ENCODE peak calls at places on chromosomes 5 and 9, in six cellular contexts. J, S, C, X, G and A are unnamed samples.

GRCh38 chr5:92002875-92003274 is 619.8 kb upstream of the ARRDC3 start:
- DNase-seq in J (no peak), S (no peak), C (no peak), X (no peak), G (no peak), A (no peak)

GRCh38 chr9:73183917-73184861 is 32.5 kb downstream of the ANXA1 start:
- DNase-seq in J (no peak), S (no peak), C (no peak), X (no peak), G (no peak), A (peak)

GRCh38 chr9:88651682-88652633 is 117.0 kb downstream of the NXNL2 start:
- DNase-seq in J (peak), S (no peak), C (no peak), X (no peak), G (peak), A (no peak)

GRCh38 chr5:149128023-149128875 is 13.0 kb upstream of the ABLIM3 start:
- DNase-seq in J (no peak), S (no peak), C (no peak), X (no peak), G (no peak), A (peak)

GRCh38 chr5:150779397-150780179 is 1.0 kb downstream of the SMIM3 start:
- DNase-seq in J (no peak), S (no peak), C (no peak), X (no peak), G (no peak), A (no peak)

GRCh38 chr5:31197183-31197582 is 3.7 kb downstream of the CDH6 start:
- DNase-seq in J (no peak), S (no peak), C (no peak), X (no peak), G (no peak), A (no peak)

GRCh38 chr9:137382444-137382727 is 40.6 kb downstream of the EXD3 start:
- DNase-seq in J (no peak), S (no peak), C (no peak), X (no peak), G (no peak), A (no peak)

GRCh38 chr5:55303238-55303690 is 4.2 kb downstream of the DHX29 start:
- DNase-seq in J (peak), S (no peak), C (no peak), X (no peak), G (no peak), A (no peak)

GRCh38 chr9:114247491-114247890 is 75.4 kb upstream of the ORM1 start:
- DNase-seq in J (no peak), S (no peak), C (no peak), X (no peak), G (no peak), A (no peak)

GRCh38 chr9:90069107-90069506 is 464.3 kb downstream of the GADD45G start:
- DNase-seq in J (no peak), S (no peak), C (no peak), X (no peak), G (no peak), A (no peak)

GRCh38 chr5:121366515-121366914 is 485.2 kb upstream of the FTMT start:
- DNase-seq in J (no peak), S (no peak), C (no peak), X (no peak), G (no peak), A (no peak)

GRCh38 chr9:76810377-76810957 is 46.2 kb downstream of the PCA3 start:
- DNase-seq in J (peak), S (peak), C (no peak), X (no peak), G (peak), A (peak)

GRCh38 chr5:68215888-68216736 is 556 bp downstream of the PIK3R1 start:
- DNase-seq in J (peak), S (no peak), C (peak), X (peak), G (no peak), A (peak)

GRCh38 chr5:42888771-42889170 is 77.1 kb upstream of the SELENOP start:
- DNase-seq in J (no peak), S (no peak), C (no peak), X (no peak), G (no peak), A (no peak)

GRCh38 chr5:42886612-42887011 is 74.9 kb upstream of the SELENOP start:
- DNase-seq in J (no peak), S (no peak), C (no peak), X (no peak), G (no peak), A (no peak)

GRCh38 chr5:42889311-42889933 is 77.7 kb upstream of the SELENOP start:
- DNase-seq in J (peak), S (peak), C (no peak), X (peak), G (peak), A (peak)

GRCh38 chr5:42887094-42887493 is 75.4 kb upstream of the SELENOP start:
- DNase-seq in J (peak), S (no peak), C (no peak), X (no peak), G (no peak), A (no peak)

GRCh38 chr5:42887575-42887974 is 75.9 kb upstream of the SELENOP start:
- DNase-seq in J (no peak), S (no peak), C (no peak), X (no peak), G (no peak), A (no peak)
- TF ChIP-seq CTCF in J (no peak), S (no peak), C (no peak), X (no peak), G (no peak), A (no peak)

GRCh38 chr5:127028822-127029457 is 1.4 kb downstream of the MARCHF3 start:
- DNase-seq in J (peak), S (no peak), C (no peak), X (no peak), G (no peak), A (no peak)

GRCh38 chr5:127031863-127032232 is 1.5 kb upstream of the MARCHF3 start:
- DNase-seq in J (no peak), S (no peak), C (no peak), X (no peak), G (no peak), A (no peak)

GRCh38 chr5:127029513-127030258 is 672 bp downstream of the MARCHF3 start:
- DNase-seq in J (peak), S (peak), C (peak), X (no peak), G (peak), A (peak)

GRCh38 chr5:127031147-127031862 is 947 bp upstream of the MARCHF3 start:
- DNase-seq in J (no peak), S (no peak), C (peak), X (no peak), G (no peak), A (peak)

GRCh38 chr5:127030259-127031146 is at the start of gene MARCHF3:
- DNase-seq in J (peak), S (peak), C (peak), X (peak), G (peak), A (peak)
- TF ChIP-seq CTCF in J (peak), S (peak), C (no peak), X (peak), G (no peak), A (peak)

DNA sequence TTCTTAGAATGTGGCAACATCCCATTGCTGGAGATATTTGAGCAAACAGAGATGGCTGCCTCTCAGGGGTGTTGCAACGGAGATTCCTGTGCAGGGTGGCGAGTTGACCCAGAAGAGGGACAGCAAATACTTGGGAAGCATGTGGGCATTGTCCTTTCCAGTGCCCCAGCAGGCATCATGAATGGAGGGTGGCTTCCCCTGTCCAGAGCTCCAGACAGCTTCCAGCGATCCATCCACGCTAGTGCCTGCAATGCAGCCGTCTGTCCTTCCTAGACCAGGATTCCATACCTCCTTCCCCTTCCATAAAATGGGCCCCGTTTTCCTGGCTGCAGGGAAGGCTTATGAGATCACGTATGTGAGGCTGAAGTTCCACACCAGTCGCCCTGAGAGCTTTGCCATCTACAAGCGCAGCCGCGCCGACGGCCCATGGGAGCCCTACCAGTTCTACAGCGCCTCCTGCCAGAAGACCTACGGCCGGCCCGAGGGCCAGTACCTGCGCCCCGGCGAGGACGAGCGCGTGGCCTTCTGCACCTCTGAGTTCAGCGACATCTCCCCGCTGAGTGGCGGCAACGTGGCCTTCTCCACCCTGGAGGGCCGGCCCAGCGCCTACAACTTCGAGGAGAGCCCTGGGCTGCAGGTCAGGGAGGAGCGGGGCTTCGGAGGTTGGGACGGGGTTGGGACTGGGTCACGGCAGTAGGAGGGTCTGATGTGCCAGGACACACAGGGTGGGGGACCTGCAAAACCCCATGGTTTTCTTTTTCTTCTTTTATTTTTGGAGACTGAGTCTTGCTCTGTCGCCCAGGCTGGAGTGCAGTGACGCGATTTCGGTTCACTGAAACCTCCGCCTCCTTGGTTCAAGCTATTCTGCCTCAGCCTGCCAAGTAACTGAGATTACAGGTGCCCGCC is 17.2 kb downstream of the LAMC3 start:
- DNase-seq in J (no peak), S (no peak), C (no peak), X (no peak), G (no peak), A (no peak)
- TF ChIP-seq CTCF in J (no peak), S (no peak), C (no peak), X (no peak), G (no peak), A (no peak)

GRCh38 chr9:2600307-2600706 is 21.3 kb upstream of the VLDLR start:
- DNase-seq in J (no peak), S (no peak), C (no peak), X (no peak), G (no peak), A (no peak)
- TF ChIP-seq CTCF in J (no peak), S (no peak), C (no peak), X (no peak), G (no peak), A (no peak)

DNA sequence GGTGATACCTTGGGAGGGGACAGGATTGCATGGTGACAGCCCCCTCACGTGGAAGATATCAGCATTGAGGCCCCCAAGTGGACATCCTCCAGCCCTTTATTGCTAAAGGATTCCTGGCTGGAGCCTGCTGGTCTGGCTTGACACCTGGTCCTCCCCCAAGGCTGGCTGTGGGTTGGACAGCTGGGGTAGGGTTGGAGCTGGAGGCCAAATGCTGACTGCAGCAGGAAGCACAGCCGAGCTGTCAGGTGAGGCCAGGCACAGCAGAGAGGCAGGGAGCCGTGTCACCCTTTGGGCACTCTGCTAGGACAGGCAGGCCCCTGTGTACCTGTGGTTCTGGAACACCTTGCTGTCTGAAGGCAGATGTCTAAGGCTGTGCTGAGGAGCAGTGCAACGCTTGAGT is 2.2 kb downstream of the CACFD1 start:
- DNase-seq in J (no peak), S (no peak), C (no peak), X (no peak), G (no peak), A (no peak)
- TF ChIP-seq CTCF in J (no peak), S (no peak), C (no peak), X (no peak), G (no peak), A (no peak)

DNA sequence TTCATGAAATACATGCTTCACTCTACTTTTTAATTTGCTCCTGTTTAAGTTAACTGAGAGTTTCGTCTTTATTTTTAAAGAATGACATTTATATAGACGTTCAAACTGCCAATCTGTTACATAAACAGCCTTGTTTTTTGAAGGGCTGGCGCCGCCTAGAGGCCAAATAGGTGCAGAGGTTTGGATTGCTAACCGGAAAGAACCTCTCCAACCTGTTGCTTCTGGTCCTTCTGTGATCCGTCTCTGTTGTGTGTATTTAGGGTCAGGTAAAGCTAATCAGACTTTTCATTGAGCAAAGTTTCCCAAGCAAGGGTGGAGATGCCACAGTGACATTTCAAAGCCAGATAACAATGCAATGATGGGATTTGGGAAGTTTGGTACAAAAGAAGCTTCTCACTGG is 39.5 kb upstream of the GLIS3 start:
- DNase-seq in J (peak), S (peak), C (peak), X (peak), G (peak), A (peak)
- TF ChIP-seq CTCF in J (peak), S (peak), C (peak), X (peak), G (peak), A (peak)

DNA sequence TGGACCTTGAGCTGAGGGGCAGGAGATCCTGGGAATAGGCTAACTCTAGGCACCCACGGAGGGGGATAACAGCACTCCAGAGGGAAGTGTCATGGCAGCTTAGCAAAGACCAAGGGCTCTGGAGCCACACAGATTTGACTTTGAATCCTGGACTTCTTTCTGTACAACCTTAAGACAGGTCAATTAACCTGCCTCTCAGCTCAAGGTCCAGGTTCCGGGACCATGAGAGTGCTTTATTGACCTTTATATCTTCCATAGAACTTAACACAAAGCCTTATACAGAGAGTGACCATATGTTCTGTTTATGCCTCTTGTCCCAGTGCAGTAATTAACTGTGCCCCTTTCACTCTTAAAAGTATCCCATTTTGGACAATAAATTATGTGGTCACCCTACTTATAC is 90.5 kb upstream of the LRRTM2 start:
- DNase-seq in J (no peak), S (no peak), C (no peak), X (no peak), G (no peak), A (no peak)
- TF ChIP-seq CTCF in J (no peak), S (no peak), C (no peak), X (no peak), G (no peak), A (no peak)

DNA sequence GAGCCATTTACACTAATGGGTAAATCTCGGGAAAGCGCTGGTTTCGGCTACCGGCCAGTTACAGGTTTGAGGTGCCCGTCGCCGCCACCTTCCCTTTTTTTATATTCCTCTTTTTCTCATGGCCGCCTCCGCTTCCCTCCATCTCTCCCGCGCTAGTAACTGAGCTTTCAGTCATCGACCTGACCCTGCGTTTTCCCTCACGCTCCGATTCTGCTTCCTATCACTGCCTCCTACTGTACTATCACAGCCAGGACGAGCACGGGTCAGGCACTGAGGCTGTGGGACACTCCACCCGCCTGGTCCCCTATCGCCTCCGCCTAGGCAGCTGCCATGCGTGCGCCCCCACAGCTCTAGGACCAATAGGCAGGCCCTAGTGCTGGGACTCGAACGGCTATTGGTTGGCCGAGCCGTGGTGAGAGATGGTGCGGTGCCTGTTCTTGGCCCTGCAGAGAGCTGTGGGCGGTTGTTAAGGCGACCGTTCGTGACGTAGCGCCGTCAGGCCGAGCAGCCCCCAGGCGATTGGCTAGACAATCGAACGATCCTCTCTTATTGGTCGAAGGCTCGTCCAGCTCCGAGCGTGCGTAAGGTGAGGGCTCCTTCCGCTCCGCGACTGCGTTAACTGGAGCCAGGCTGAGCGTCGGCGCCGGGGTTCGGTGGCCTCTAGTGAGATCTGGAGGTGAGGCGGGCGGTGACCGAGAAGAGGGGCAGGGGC is at the start of gene HMGCR:
- DNase-seq in J (peak), S (peak), C (peak), X (peak), G (peak), A (peak)
- TF ChIP-seq CTCF in J (no peak), S (peak), C (no peak), X (no peak), G (no peak), A (peak)